ENCODE peak calls at places on chromosomes 2 and 18, in four cellular contexts. One of them, this sample, is unnamed.
A peak's percentile ranks its signal among the peaks of the same experiment; 100 is the strongest.

GRCh38 chr2:32611771-32612170 is 16.1 kb upstream of the TTC27 start:
- DNase-seq in effector memory CD4-positive, alpha-beta T cell: no peak
- DNase-seq in stromal cell of bone marrow: no peak
- DNase-seq in ovary: no peak
- DNase-seq in this sample: no peak

GRCh38 chr2:7634370-7634769 is 717.2 kb downstream of the RNF144A start:
- DNase-seq in effector memory CD4-positive, alpha-beta T cell: no peak
- DNase-seq in stromal cell of bone marrow: no peak
- DNase-seq in ovary: no peak
- DNase-seq in this sample: no peak

GRCh38 chr2:64120928-64121327 is 23.3 kb downstream of the PELI1 start:
- DNase-seq in effector memory CD4-positive, alpha-beta T cell: no peak
- DNase-seq in stromal cell of bone marrow: no peak
- DNase-seq in ovary: no peak
- DNase-seq in this sample: no peak

GRCh38 chr2:180033993-180034894 is 27.1 kb upstream of the CWC22 start:
- DNase-seq in effector memory CD4-positive, alpha-beta T cell: no peak
- DNase-seq in stromal cell of bone marrow: peak; percentile 27
- DNase-seq in ovary: no peak
- DNase-seq in this sample: no peak

GRCh38 chr2:152466925-152467676 is 132.1 kb downstream of the FMNL2 start:
- DNase-seq in effector memory CD4-positive, alpha-beta T cell: no peak
- DNase-seq in stromal cell of bone marrow: no peak
- DNase-seq in ovary: no peak
- DNase-seq in this sample: no peak

GRCh38 chr2:58680938-58681337 is 439.8 kb upstream of the FANCL start:
- DNase-seq in effector memory CD4-positive, alpha-beta T cell: no peak
- DNase-seq in stromal cell of bone marrow: no peak
- DNase-seq in ovary: no peak
- DNase-seq in this sample: no peak

GRCh38 chr2:5121677-5122076 is 570.5 kb upstream of the SOX11 start:
- DNase-seq in effector memory CD4-positive, alpha-beta T cell: no peak
- DNase-seq in stromal cell of bone marrow: no peak
- DNase-seq in ovary: no peak
- DNase-seq in this sample: no peak

GRCh38 chr18:34710430-34711386 is 610 bp downstream of the DTNA start:
- DNase-seq in effector memory CD4-positive, alpha-beta T cell: no peak
- DNase-seq in stromal cell of bone marrow: no peak
- DNase-seq in ovary: peak; percentile 39
- DNase-seq in this sample: no peak

GRCh38 chr2:101232770-101233169 is 19.9 kb upstream of the CNOT11 start:
- DNase-seq in effector memory CD4-positive, alpha-beta T cell: no peak
- DNase-seq in stromal cell of bone marrow: no peak
- DNase-seq in ovary: no peak
- DNase-seq in this sample: no peak

GRCh38 chr2:161427413-161428239 is 11.5 kb downstream of the TBR1 start:
- DNase-seq in effector memory CD4-positive, alpha-beta T cell: no peak
- DNase-seq in stromal cell of bone marrow: no peak
- DNase-seq in ovary: no peak
- DNase-seq in this sample: no peak

GRCh38 chr2:69716555-69717120 is 25.3 kb upstream of the ANXA4 start:
- DNase-seq in effector memory CD4-positive, alpha-beta T cell: no peak
- DNase-seq in stromal cell of bone marrow: no peak
- DNase-seq in ovary: no peak
- DNase-seq in this sample: no peak

GRCh38 chr2:96264086-96264485 is 1.7 kb downstream of the TMEM127 start:
- DNase-seq in effector memory CD4-positive, alpha-beta T cell: no peak
- DNase-seq in stromal cell of bone marrow: no peak
- DNase-seq in ovary: no peak
- DNase-seq in this sample: peak; percentile 28